ENCODE peak calls at places on chromosomes 16 and 17, in six cellular contexts. Q, Y, B, A, O and H are unnamed samples. For H3K36me3, the result is how much of the 10 kb centered on the place peaks cover.

GRCh38 chr17:35588196-35588920 is 1.2 kb downstream of the AP2B1 start:
- DNase-seq in Q (no peak), Y (peak), B (no peak), A (no peak), O (peak), H (no peak)

GRCh38 chr17:36932383-36933173 is 4.7 kb upstream of the LHX1 start:
- DNase-seq in Q (no peak), Y (no peak), B (no peak), A (no peak), O (no peak), H (no peak)

GRCh38 chr16:2992383-2993081 is 12.3 kb upstream of the PKMYT1 start:
- DNase-seq in Q (no peak), Y (no peak), B (no peak), A (no peak), O (no peak), H (no peak)

GRCh38 chr16:65994305-65994704 is 372.2 kb upstream of the CDH5 start:
- DNase-seq in Q (no peak), Y (no peak), B (no peak), A (no peak), O (no peak), H (no peak)

GRCh38 chr17:45372325-45372869 is 55.6 kb upstream of the MAP3K14 start:
- DNase-seq in Q (no peak), Y (peak), B (no peak), A (no peak), O (no peak), H (no peak)

GRCh38 chr17:14372905-14373559 is 72.2 kb downstream of the HS3ST3B1 start:
- DNase-seq in Q (peak), Y (no peak), B (no peak), A (no peak), O (peak), H (no peak)

GRCh38 chr16:11142951-11143740 is 112.9 kb downstream of the SOCS1 start:
- DNase-seq in Q (no peak), Y (no peak), B (no peak), A (peak), O (no peak), H (no peak)

GRCh38 chr17:13374203-13375143 is 227.3 kb downstream of the HS3ST3A1 start:
- DNase-seq in Q (no peak), Y (no peak), B (no peak), A (no peak), O (no peak), H (no peak)

GRCh38 chr17:56431736-56432135 is 161.8 kb upstream of the NOG start:
- DNase-seq in Q (no peak), Y (peak), B (no peak), A (no peak), O (peak), H (no peak)

GRCh38 chr16:64780445-64780844 is 341.4 kb downstream of the CDH11 start:
- DNase-seq in Q (no peak), Y (no peak), B (no peak), A (no peak), O (no peak), H (no peak)

GRCh38 chr16:69711115-69711740 is 15.1 kb downstream of the NQO1 start:
- DNase-seq in Q (no peak), Y (peak), B (peak), A (peak), O (no peak), H (no peak)

GRCh38 chr17:77697480-77698400 is 260.8 kb upstream of the TNRC6C start:
- DNase-seq in Q (no peak), Y (no peak), B (no peak), A (no peak), O (no peak), H (no peak)

GRCh38 chr17:35934760-35935159 is 4.2 kb upstream of the RDM1 start:
- DNase-seq in Q (no peak), Y (peak), B (no peak), A (no peak), O (no peak), H (no peak)

GRCh38 chr17:55540414-55541091 is 29.3 kb upstream of the SMIM36 start:
- DNase-seq in Q (no peak), Y (peak), B (no peak), A (no peak), O (no peak), H (no peak)

DNA sequence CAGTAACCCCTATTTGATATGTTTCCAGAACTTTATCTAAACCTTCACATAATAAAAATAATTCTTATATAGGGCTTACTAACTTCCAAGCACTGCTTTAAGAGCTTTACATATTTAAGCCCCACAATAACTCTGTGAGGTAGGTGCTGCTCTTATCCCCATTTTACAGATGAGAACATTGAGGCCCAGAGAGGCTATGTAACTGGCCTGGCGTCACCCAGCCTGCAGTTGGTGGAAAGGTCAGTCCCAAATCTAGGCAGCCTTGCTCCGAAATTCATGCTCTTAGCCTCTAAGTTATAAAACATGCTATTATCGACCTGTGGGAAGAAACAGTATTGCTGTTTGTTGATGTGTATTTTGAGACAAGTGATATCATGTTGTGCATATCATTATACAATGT is 9.0 kb downstream of the NLRC5 start:
- DNase-seq in Q (no peak), Y (no peak), B (no peak), A (no peak), O (no peak), H (no peak)
- H3K36me3 ChIP-seq in Q (under half), Y (under half), B (under half), A (under half), O (under half), H (under half)

GRCh38 chr16:84528317-84528716 is 23.9 kb upstream of the MEAK7 start:
- DNase-seq in Q (no peak), Y (no peak), B (no peak), A (no peak), O (no peak), H (no peak)

GRCh38 chr16:84529607-84530006 is 25.1 kb upstream of the MEAK7 start:
- DNase-seq in Q (no peak), Y (no peak), B (no peak), A (no peak), O (no peak), H (no peak)

GRCh38 chr16:84530590-84530989 is 26.1 kb upstream of the MEAK7 start:
- DNase-seq in Q (no peak), Y (no peak), B (no peak), A (no peak), O (no peak), H (no peak)

GRCh38 chr16:84526794-84527485 is 22.5 kb upstream of the MEAK7 start:
- DNase-seq in Q (no peak), Y (peak), B (no peak), A (no peak), O (no peak), H (no peak)

DNA sequence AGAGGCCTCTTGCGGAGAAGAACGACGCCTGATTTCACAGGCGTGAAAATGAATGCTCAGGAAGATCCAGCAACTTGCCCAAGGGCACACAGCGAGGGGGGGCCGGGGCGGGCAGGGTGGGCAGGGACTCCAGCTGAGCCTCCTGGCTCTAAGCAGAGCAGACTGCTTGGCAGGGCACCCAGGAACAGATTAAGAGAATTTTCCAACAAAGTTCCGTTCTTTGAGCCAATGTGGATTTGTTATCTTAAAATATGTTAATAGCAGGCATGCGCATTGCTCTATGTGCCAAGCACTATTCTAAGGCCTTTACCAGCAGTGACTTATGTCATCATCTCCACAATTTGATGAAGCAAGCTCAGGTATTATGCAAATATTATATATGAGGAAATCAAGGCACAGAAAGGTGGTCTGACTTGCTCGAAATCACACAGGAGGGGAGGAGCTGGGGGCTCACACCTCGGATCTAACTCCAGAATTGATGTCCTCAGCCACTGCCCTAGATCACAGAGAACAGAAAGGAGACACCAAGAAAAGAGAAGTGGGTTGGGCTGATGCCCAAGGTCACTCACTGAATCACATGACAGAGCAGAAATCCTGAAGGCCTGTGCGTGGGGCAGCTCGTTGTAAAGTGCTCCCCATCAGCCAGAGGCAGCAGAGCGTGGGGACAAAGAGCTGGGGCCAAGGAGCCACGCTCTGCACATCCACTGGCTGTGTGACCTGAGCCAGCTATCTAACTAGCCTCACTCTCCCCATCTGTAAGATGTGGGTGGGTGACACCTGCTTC is 23.2 kb upstream of the MEAK7 start:
- DNase-seq in Q (no peak), Y (no peak), B (no peak), A (no peak), O (no peak), H (no peak)
- H3K27ac ChIP-seq in Q (no peak), Y (no peak), B (peak), A (no peak), O (no peak), H (peak)

GRCh38 chr17:44210342-44211192 is 8.9 kb downstream of the UBTF start:
- DNase-seq in Q (peak), Y (peak), B (peak), A (peak), O (peak), H (peak)

GRCh38 chr17:44213403-44214229 is 5.9 kb downstream of the UBTF start:
- DNase-seq in Q (no peak), Y (no peak), B (no peak), A (no peak), O (no peak), H (no peak)

GRCh38 chr17:44209786-44210341 is 9.6 kb downstream of the UBTF start:
- DNase-seq in Q (no peak), Y (peak), B (no peak), A (no peak), O (no peak), H (no peak)

GRCh38 chr17:44212507-44213402 is 6.7 kb downstream of the UBTF start:
- DNase-seq in Q (no peak), Y (no peak), B (no peak), A (no peak), O (no peak), H (no peak)

GRCh38 chr17:44211281-44212265 is 7.9 kb downstream of the UBTF start:
- DNase-seq in Q (no peak), Y (no peak), B (no peak), A (no peak), O (no peak), H (no peak)
- H3K36me3 ChIP-seq in Q (under half), Y (half or more), B (half or more), A (under half), O (under half), H (half or more)

GRCh38 chr17:32628645-32629044 is 141.9 kb downstream of the CDK5R1 start:
- DNase-seq in Q (no peak), Y (no peak), B (no peak), A (no peak), O (no peak), H (no peak)

GRCh38 chr17:32629563-32630190 is 142.9 kb downstream of the CDK5R1 start:
- DNase-seq in Q (no peak), Y (no peak), B (no peak), A (no peak), O (no peak), H (no peak)

GRCh38 chr17:32625971-32626370 is 139.2 kb downstream of the CDK5R1 start:
- DNase-seq in Q (no peak), Y (no peak), B (no peak), A (no peak), O (no peak), H (no peak)

GRCh38 chr17:32626371-32626770 is 139.6 kb downstream of the CDK5R1 start:
- DNase-seq in Q (no peak), Y (no peak), B (no peak), A (no peak), O (no peak), H (no peak)

DNA sequence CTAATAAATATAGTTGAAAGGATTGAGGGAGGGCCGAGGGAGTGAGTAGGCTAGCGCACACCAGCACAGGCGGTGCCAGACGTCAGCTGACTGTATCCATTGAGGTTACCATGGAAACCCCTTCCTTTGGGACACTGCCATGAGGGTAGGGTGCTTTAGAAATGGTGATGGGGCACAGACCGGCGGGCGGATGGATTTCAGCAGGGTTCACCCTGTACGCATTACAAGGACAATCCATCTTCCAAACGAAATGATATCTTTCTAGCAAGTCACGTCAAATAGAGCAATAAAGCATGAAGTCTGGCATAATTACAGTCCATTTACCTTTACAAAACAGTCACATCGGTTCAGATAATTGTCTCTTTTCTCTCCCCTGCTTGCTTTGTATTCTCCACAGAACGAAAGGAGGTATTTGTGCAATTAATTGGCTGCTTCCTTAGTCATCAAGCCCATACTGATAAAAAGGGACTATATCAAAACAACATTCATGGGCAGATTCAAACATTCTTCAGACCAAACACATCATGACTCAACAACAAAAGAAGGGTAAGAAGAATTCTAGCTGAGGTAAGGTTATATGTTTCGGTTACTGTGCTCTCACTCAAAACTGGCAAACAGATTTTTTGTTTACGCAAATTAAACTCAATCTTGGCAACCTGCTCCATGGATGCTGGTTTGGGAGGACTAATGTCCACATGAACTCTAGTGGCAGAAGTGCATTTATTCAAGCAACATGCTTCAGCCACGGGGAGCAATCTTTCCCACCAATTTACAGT is 140.6 kb downstream of the CDK5R1 start:
- DNase-seq in Q (no peak), Y (no peak), B (no peak), A (peak), O (peak), H (no peak)
- H3K27ac ChIP-seq in Q (no peak), Y (no peak), B (no peak), A (no peak), O (no peak), H (no peak)

GRCh38 chr16:23567602-23568001 is 10.1 kb downstream of the UBFD1 start:
- DNase-seq in Q (no peak), Y (no peak), B (no peak), A (no peak), O (no peak), H (no peak)
- H3K36me3 ChIP-seq in Q (half or more), Y (half or more), B (half or more), A (under half), O (half or more), H (half or more)

GRCh38 chr17:27245230-27245696 is 48.7 kb upstream of the WSB1 start:
- DNase-seq in Q (peak), Y (peak), B (peak), A (peak), O (peak), H (peak)
- H3K27ac ChIP-seq in Q (no peak), Y (peak), B (peak), A (no peak), O (no peak), H (peak)

GRCh38 chr16:68257251-68257905 is 6.9 kb upstream of the SLC7A6 start:
- DNase-seq in Q (no peak), Y (peak), B (no peak), A (no peak), O (no peak), H (no peak)
- H3K36me3 ChIP-seq in Q (under half), Y (under half), B (under half), A (under half), O (under half), H (half or more)

GRCh38 chr16:24998201-24998600 is 17.0 kb downstream of the ARHGAP17 start:
- DNase-seq in Q (no peak), Y (no peak), B (no peak), A (no peak), O (no peak), H (no peak)
- H3K27ac ChIP-seq in Q (no peak), Y (no peak), B (peak), A (no peak), O (no peak), H (peak)

DNA sequence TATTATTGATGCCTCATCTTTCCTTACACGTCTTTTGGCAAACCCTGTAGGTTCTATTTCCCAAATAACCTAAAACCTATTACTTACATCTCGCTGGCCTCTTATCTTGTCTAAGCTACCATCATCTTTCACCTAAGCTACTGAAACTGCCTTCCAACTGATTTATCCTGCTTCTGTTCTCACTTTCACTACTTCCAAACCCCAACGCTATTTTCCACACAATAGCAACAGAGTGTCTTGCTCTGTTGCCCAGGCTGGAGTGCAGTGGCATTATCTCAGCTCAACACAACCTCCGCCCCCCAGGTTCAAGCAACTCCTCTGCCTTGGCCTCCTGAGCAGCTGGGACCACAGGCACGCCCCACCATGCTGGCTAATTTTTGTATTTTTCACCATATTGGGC is 52.8 kb upstream of the INTS2 start:
- DNase-seq in Q (no peak), Y (no peak), B (no peak), A (no peak), O (no peak), H (no peak)
- H3K36me3 ChIP-seq in Q (half or more), Y (under half), B (under half), A (under half), O (under half), H (half or more)

DNA sequence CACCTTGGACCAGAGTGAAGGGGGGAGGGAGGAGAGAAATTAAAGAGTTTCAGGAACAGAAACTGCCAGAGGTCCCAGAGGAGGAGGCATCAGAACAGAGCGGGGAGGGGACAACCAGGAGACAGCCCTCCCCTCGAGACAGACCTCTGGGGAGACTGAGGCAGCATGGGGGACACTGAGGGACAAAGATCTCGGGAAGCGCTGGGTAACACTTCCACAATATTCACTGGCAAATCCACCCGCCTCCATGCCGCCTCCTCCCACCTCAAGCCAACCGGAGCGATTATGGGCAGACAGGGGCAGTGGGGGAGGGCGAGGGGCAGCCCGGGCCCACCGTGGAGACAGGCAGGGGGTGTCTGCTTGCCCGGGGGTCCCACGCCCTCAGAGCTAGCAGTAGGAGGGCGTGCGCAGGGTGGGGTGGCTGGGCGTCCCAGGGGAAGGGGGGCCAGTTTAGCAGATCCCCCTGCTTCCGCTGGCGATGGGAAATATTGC is 1.2 kb downstream of the PCGF2 start:
- DNase-seq in Q (no peak), Y (no peak), B (no peak), A (peak), O (no peak), H (peak)
- H3K27ac ChIP-seq in Q (no peak), Y (peak), B (peak), A (no peak), O (peak), H (peak)